ENCODE peak calls at places on chromosomes 13 and 19, in four cellular contexts. Z, G, Q and H are unnamed samples.

GRCh38 chr13:50257646-50258045 is 242.4 kb downstream of the KCNRG start:
- DNase-seq in Z (no peak), G (no peak), Q (no peak), H (no peak)

GRCh38 chr19:54100560-54100959 is at the start of gene OSCAR:
- DNase-seq in Z (no peak), G (peak; percentile 66), Q (no peak), H (no peak)

GRCh38 chr19:55319786-55320185 is 5.4 kb downstream of the TMEM150B start:
- DNase-seq in Z (no peak), G (no peak), Q (no peak), H (no peak)

GRCh38 chr13:80259159-80259558 is 81.8 kb downstream of the SPRY2 start:
- DNase-seq in Z (no peak), G (no peak), Q (no peak), H (no peak)

GRCh38 chr19:50893047-50893737 is 18.0 kb downstream of the KLK4 start:
- DNase-seq in Z (no peak), G (no peak), Q (no peak), H (no peak)

GRCh38 chr19:8609210-8610040 is 1.1 kb downstream of the ADAMTS10 start:
- DNase-seq in Z (no peak), G (peak; percentile 75), Q (no peak), H (peak; percentile 93)

GRCh38 chr13:98307744-98308524 is 130.9 kb upstream of the RNF113B start:
- DNase-seq in Z (no peak), G (no peak), Q (no peak), H (no peak)

GRCh38 chr13:46369506-46370268 is 17.4 kb downstream of the RUBCNL start:
- DNase-seq in Z (peak; percentile 85), G (no peak), Q (no peak), H (no peak)

GRCh38 chr13:111139874-111140561 is 24.9 kb downstream of the ARHGEF7 start:
- DNase-seq in Z (no peak), G (no peak), Q (no peak), H (no peak)

GRCh38 chr19:18220632-18221275 is 5.5 kb downstream of the PDE4C start:
- DNase-seq in Z (no peak), G (no peak), Q (no peak), H (no peak)

GRCh38 chr13:50319603-50320296 is 304.5 kb downstream of the KCNRG start:
- DNase-seq in Z (peak; percentile 26), G (no peak), Q (no peak), H (no peak)

GRCh38 chr13:48273346-48273745 is 30.2 kb upstream of the RB1 start:
- DNase-seq in Z (no peak), G (no peak), Q (no peak), H (no peak)

GRCh38 chr19:53927745-53928144 is 18.7 kb downstream of the CACNG7 start:
- DNase-seq in Z (no peak), G (no peak), Q (peak; percentile 8), H (no peak)

GRCh38 chr13:91369432-91369831 is 21.9 kb downstream of the MIR17HG start:
- DNase-seq in Z (no peak), G (no peak), Q (no peak), H (no peak)

GRCh38 chr19:8042900-8043299 is 9.7 kb upstream of the CCL25 start:
- DNase-seq in Z (no peak), G (no peak), Q (no peak), H (no peak)

GRCh38 chr13:43905435-43906031 is 25.8 kb downstream of the LACC1 start:
- DNase-seq in Z (no peak), G (no peak), Q (no peak), H (no peak)

GRCh38 chr13:59024434-59024833 is 1139.3 kb downstream of the DIAPH3 start:
- DNase-seq in Z (no peak), G (no peak), Q (no peak), H (no peak)

GRCh38 chr19:10295305-10295846 is 5.6 kb downstream of the ICAM5 start:
- DNase-seq in Z (no peak), G (peak; percentile 86), Q (peak; percentile 53), H (no peak)

GRCh38 chr19:21697171-21697570 is 70.2 kb downstream of the ZNF100 start:
- DNase-seq in Z (no peak), G (no peak), Q (no peak), H (no peak)

GRCh38 chr13:37175996-37176395 is 70.5 kb upstream of the CSNK1A1L start:
- DNase-seq in Z (peak; percentile 87), G (no peak), Q (no peak), H (no peak)

GRCh38 chr13:79901336-79901735 is 420.4 kb downstream of the NDFIP2 start:
- DNase-seq in Z (no peak), G (no peak), Q (no peak), H (no peak)

GRCh38 chr13:113875429-113875815 is 11.5 kb upstream of the GAS6 start:
- DNase-seq in Z (no peak), G (no peak), Q (no peak), H (no peak)

GRCh38 chr13:80497978-80498377 is 157.1 kb upstream of the SPRY2 start:
- DNase-seq in Z (no peak), G (no peak), Q (no peak), H (no peak)

GRCh38 chr13:71218960-71219359 is 648.0 kb downstream of the DACH1 start:
- DNase-seq in Z (no peak), G (no peak), Q (no peak), H (no peak)

GRCh38 chr13:33723772-33724435 is 94.0 kb upstream of the RFC3 start:
- DNase-seq in Z (no peak), G (peak; percentile 73), Q (peak; percentile 46), H (peak; percentile 89)

GRCh38 chr13:33730147-33730546 is 87.8 kb upstream of the RFC3 start:
- DNase-seq in Z (no peak), G (no peak), Q (no peak), H (no peak)

GRCh38 chr13:33725340-33725739 is 92.6 kb upstream of the RFC3 start:
- DNase-seq in Z (no peak), G (no peak), Q (no peak), H (no peak)

GRCh38 chr13:33727356-33728083 is 90.4 kb upstream of the RFC3 start:
- DNase-seq in Z (no peak), G (no peak), Q (no peak), H (no peak)

GRCh38 chr13:33728271-33729037 is 89.5 kb upstream of the RFC3 start:
- DNase-seq in Z (no peak), G (no peak), Q (no peak), H (no peak)
- H3K4me3 ChIP-seq in Z (no peak overlapping the region), G (no peak overlapping the region), Q (no peak overlapping the region), H (no peak overlapping the region)

DNA sequence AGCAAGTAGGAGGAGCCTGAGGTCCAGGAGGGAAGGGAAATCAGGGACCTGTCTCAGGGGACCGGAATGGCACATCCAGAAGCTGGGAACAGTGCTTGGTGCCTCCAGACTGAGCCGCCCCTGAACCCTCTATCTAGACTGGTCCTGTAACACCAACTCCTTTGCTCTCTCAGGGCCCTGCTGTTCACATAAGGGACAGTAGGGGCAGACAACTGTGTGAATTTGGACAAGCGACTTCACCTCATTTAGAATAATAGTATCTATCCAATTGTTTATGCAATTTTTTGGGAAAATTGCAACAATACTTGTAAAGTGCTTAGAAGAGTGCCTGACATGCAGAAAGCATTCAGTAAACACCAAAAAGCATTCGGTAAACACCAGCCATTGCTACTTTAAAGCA is 14.0 kb downstream of the SYMPK start:
- DNase-seq in Z (no peak), G (no peak), Q (no peak), H (no peak)
- TF ChIP-seq CTCF in Z (peak; percentile 5), G (no peak), Q (no peak), H (no peak)

GRCh38 chr13:105763851-105764250 is 771.6 kb downstream of the EFNB2 start:
- DNase-seq in Z (no peak), G (no peak), Q (no peak), H (no peak)
- H3K4me3 ChIP-seq in Z (no peak overlapping the region), G (no peak overlapping the region), Q (no peak overlapping the region), H (no peak overlapping the region)

GRCh38 chr19:45591004-45591637 is 6.5 kb upstream of the OPA3 start:
- DNase-seq in Z (no peak), G (peak; percentile 68), Q (peak; percentile 14), H (no peak)
- TF ChIP-seq CTCF in Z (peak; percentile 56), G (peak; percentile 40), Q (peak; percentile 31), H (no peak)

GRCh38 chr19:858868-859843 is at the start of gene CFD:
- DNase-seq in Z (no peak), G (peak; percentile 82), Q (no peak), H (peak; percentile 96)
- H3K4me3 ChIP-seq in Z (peak within 1 kb of the TSS; percentile 47), G (peak within 1 kb of the TSS; percentile 61), Q (peak within 1 kb of the TSS; percentile 46), H (peak within 1 kb of the TSS; percentile 22)